ENCODE peak calls at places on chromosomes 16 and 17, in nine cellular contexts. R, F, P, K, D, O, H, T and Q are unnamed samples.

GRCh38 chr16:11050954-11051353 is 106.6 kb downstream of the CLEC16A start:
- DNase-seq in R (no peak), D (no peak), F (no peak), P (no peak), K (no peak), T (no peak), H (no peak), O (no peak), Q (peak)

GRCh38 chr16:17133851-17134250 is 336.9 kb downstream of the XYLT1 start:
- DNase-seq in R (no peak), H (no peak), T (no peak), D (no peak), P (no peak), O (no peak), F (no peak), K (no peak), Q (no peak)

GRCh38 chr17:34154916-34155730 is 100.0 kb upstream of the CCL2 start:
- DNase-seq in F (no peak), O (no peak), T (no peak), R (no peak), H (no peak), K (no peak), P (no peak), D (no peak), Q (peak)

GRCh38 chr17:73045722-73046121 is 46.8 kb downstream of the SLC39A11 start:
- DNase-seq in K (no peak), R (no peak), D (no peak), P (no peak), F (no peak), H (no peak), O (no peak), T (no peak), Q (no peak)

GRCh38 chr16:66091462-66091861 is 275.0 kb upstream of the CDH5 start:
- DNase-seq in H (no peak), R (no peak), F (no peak), P (no peak), T (no peak), K (no peak), O (no peak), D (no peak), Q (no peak)

GRCh38 chr16:67530013-67530939 is 1.6 kb downstream of the RIPOR1 start:
- DNase-seq in H (peak), T (peak), P (no peak), F (peak), R (no peak), O (peak), D (peak), K (no peak), Q (peak)

GRCh38 chr17:50269477-50270429 is 4.5 kb upstream of the TMEM92 start:
- DNase-seq in H (peak), F (peak), R (peak), O (peak), D (peak), K (no peak), T (peak), P (peak), Q (peak)

GRCh38 chr17:43907425-43907981 is at the start of gene MPP2:
- DNase-seq in H (peak), F (peak), O (peak), T (peak), D (peak), K (peak), P (no peak), R (peak), Q (peak)

GRCh38 chr16:83301966-83302365 is 505.8 kb upstream of the HSBP1 start:
- DNase-seq in H (no peak), T (peak), R (no peak), F (no peak), P (no peak), K (no peak), O (no peak), D (no peak), Q (no peak)

GRCh38 chr17:45172541-45173286 is 11.0 kb downstream of the HEXIM2 start:
- DNase-seq in T (no peak), R (no peak), F (peak), D (peak), H (peak), O (peak), P (no peak), K (no peak), Q (peak)
- H3K4me3 ChIP-seq in T (no peak), R (no peak), F (peak), D (no peak), H (no peak), O (peak), P (no peak), K (no peak), Q (peak)

GRCh38 chr16:85329059-85329812 is 217.0 kb upstream of the CIBAR2 start:
- DNase-seq in P (no peak), O (peak), D (peak), F (peak), T (no peak), K (peak), R (no peak), H (no peak), Q (peak)
- H3K4me3 ChIP-seq in P (no peak), O (no peak), D (no peak), F (no peak), T (no peak), K (no peak), R (no peak), H (no peak), Q (peak)

DNA sequence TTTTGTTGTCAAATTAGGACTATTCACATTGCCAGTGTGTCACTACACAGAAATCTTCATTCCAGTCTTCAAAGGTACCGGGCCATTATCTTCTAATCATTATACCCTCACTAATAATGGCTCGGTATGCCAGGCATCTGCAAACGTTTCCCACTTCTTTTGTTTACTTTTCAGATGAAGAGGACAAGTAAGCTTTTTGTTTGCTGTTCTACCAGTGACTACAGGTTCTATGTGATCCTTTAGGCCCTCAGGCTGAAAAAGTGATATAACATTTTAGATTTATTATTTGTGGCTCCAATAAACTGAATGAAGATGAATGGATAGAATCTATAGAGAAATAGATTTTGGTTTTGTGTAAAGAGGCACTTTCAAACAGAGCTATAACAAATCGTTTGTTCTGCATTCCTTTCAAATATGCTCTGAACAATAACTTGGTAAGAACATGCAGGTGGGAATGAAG is 403 bp upstream of the KRTAP3-1 start:
- DNase-seq in P (no peak), D (no peak), T (no peak), F (no peak), R (no peak), H (no peak), O (no peak), K (peak), Q (peak)
- H3K4me3 ChIP-seq in P (no peak), D (no peak), T (no peak), F (no peak), R (no peak), H (no peak), O (no peak), K (no peak), Q (no peak)

GRCh38 chr17:76966486-76967181 is 98.4 kb downstream of the MGAT5B start:
- DNase-seq in F (no peak), P (no peak), O (no peak), T (no peak), D (no peak), K (no peak), R (no peak), H (no peak), Q (no peak)

GRCh38 chr17:76969598-76970172 is 101.5 kb downstream of the MGAT5B start:
- DNase-seq in D (no peak), P (no peak), H (no peak), F (no peak), O (no peak), T (no peak), R (no peak), K (no peak), Q (peak)

GRCh38 chr17:76967762-76968161 is 99.6 kb downstream of the MGAT5B start:
- DNase-seq in D (no peak), O (no peak), R (no peak), K (no peak), H (no peak), F (no peak), T (no peak), P (no peak), Q (no peak)

GRCh38 chr17:76972046-76972641 is 103.9 kb downstream of the MGAT5B start:
- DNase-seq in D (no peak), K (no peak), P (no peak), F (no peak), O (no peak), T (no peak), R (no peak), H (no peak), Q (no peak)

GRCh38 chr17:76968707-76969597 is 100.7 kb downstream of the MGAT5B start:
- DNase-seq in P (peak), T (no peak), R (no peak), H (peak), D (no peak), K (peak), O (peak), F (no peak), Q (peak)
- H3K4me3 ChIP-seq in P (peak), T (no peak), R (no peak), H (peak), D (no peak), K (peak), O (peak), F (no peak), Q (peak)

DNA sequence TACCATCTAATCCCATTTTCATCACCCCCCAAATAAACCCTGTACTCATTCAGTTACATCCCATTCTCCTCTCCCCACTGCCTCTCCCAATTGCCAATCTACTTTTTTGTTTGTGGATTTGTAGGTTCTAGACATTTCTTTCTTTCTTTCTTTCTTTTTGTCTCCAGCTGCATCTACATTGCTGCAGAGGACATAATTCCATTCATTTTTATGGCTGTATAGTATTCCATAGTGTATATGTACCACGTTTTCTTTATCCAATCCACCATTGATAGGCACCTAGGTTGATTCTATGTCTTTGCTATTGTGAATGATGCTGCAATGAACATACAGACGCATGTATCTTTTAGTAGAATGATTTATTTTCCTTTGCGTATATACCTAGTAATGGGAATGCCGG is 6.3 kb upstream of the CRYM start:
- DNase-seq in H (no peak), D (no peak), F (no peak), T (no peak), K (no peak), P (no peak), O (no peak), R (no peak), Q (no peak)
- H3K4me3 ChIP-seq in H (no peak), D (no peak), F (no peak), T (no peak), K (peak), P (no peak), O (peak), R (no peak), Q (peak)

DNA sequence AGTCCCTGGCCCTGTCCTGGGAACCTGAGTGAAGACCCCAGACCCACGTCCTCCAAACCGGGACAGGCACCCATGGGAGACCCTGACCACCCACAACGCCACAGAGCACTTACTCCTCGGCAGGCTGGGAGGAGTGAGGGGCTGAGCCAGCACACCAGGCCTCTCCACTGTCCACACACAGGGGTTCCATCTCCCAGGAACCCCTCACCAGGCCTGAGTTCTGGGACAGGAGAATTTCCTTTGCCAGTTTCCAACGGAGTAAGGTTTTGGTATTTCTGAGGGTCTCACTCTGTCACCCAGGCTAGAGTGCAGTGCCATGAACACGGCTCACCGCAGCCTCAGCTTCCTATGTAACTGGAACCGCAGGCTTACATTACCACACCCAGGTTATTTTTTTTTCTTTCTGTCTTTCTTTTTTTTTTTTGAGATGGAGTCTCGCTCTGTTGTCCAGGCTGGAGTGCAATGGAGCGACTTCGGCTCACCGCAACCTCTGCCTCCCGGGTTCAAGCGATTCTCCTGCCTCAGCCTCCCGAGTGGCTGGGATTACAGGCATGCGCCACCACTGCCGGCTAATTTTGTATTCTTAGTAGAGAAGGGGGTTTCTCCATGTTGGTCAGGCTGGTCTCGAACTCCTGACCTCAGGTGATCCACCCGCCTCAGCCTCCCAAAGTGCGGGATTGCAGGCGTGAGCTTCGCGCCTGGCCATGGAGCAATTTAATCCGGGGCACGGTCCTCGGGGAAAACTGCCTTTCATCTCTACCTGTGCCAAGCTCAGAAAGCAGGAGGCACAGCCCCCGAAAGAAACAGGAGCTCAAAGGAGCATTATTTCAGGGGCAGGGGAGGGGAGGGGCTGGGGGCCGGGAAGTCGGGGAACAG is 1.6 kb downstream of the PGAP6 start:
- DNase-seq in F (no peak), D (no peak), K (no peak), T (no peak), H (no peak), R (no peak), O (no peak), P (no peak), Q (no peak)
- H3K4me3 ChIP-seq in F (peak), D (peak), K (peak), T (peak), H (peak), R (peak), O (peak), P (peak), Q (peak)